ENCODE peak calls at places on chromosomes 4 and X, in five cellular contexts. O, E, V, Q and A are unnamed samples.

GRCh38 chrX:20594985-20595384 is 328.3 kb upstream of the RPS6KA3 start:
- DNase-seq in O (peak; percentile 5), E (no peak), V (no peak), Q (no peak), A (no peak)

GRCh38 chr4:156322592-156322991 is 368.9 kb upstream of the CTSO start:
- DNase-seq in O (peak; percentile 89), E (no peak), V (no peak), Q (no peak), A (peak; percentile 67)

GRCh38 chr4:94363136-94363655 is 20.6 kb upstream of the HPGDS start:
- DNase-seq in O (peak; percentile 4), E (no peak), V (no peak), Q (no peak), A (no peak)

GRCh38 chr4:118962540-118962939 is 73.9 kb downstream of the SYNPO2 start:
- DNase-seq in O (no peak), E (no peak), V (peak; percentile 29), Q (no peak), A (no peak)

GRCh38 chrX:149495573-149496071 is 9.5 kb downstream of the IDS start:
- DNase-seq in O (peak; percentile 97), E (no peak), V (no peak), Q (no peak), A (peak; percentile 39)

GRCh38 chrX:13254076-13254785 is 65.6 kb downstream of the ATXN3L start:
- DNase-seq in O (peak; percentile 62), E (no peak), V (no peak), Q (no peak), A (no peak)

GRCh38 chr4:187218705-187219245 is 495.1 kb upstream of the FAT1 start:
- DNase-seq in O (no peak), E (no peak), V (no peak), Q (no peak), A (no peak)

GRCh38 chr4:148795156-148795864 is 353.1 kb upstream of the NR3C2 start:
- DNase-seq in O (peak; percentile 96), E (no peak), V (no peak), Q (no peak), A (no peak)

GRCh38 chr4:79977131-79977840 is 95.7 kb downstream of the ANTXR2 start:
- DNase-seq in O (no peak), E (no peak), V (no peak), Q (no peak), A (no peak)

GRCh38 chrX:68403522-68403921 is 29.8 kb downstream of the OPHN1 start:
- DNase-seq in O (no peak), E (no peak), V (no peak), Q (no peak), A (no peak)